ENCODE peak calls at places on chromosomes 6 and 20, in nine cellular contexts. S is AG20443; H is pulmonary artery endothelial cell; X is ureter; R is naive thymus-derived CD8-positive, alpha-beta T cell; U is COR-L47; T is stimulated activated CD4-positive, alpha-beta T cell treated with anti-CD3 and anti-CD28 coated beads, Interleukin-2, amount 100 ng/mL, for 48 hours; F is GM04504; W is upper lobe of right lung. P is an unnamed sample.

GRCh38 chr6:36847991-36848390 is 8.7 kb upstream of the CPNE5 start:
- DNase-seq in S (no peak), H (no peak), X (no peak), R (no peak), U (no peak), T (no peak), F (no peak), W (no peak), P (no peak)

GRCh38 chr6:11536795-11537194 is 754 bp upstream of the TMEM170B start:
- DNase-seq in S (no peak), H (no peak), X (no peak), R (no peak), U (peak; percentile 4), T (no peak), F (no peak), W (no peak), P (no peak)

GRCh38 chr6:143457563-143458359 is 7.2 kb downstream of the PEX3 start:
- DNase-seq in S (peak; percentile 10), H (no peak), X (no peak), R (no peak), U (no peak), T (no peak), F (no peak), W (no peak), P (no peak)

GRCh38 chr6:4687989-4688947 is 87.9 kb upstream of the CDYL start:
- DNase-seq in S (peak; percentile 88), H (peak; percentile 44), X (peak; percentile 49), R (no peak), U (no peak), T (no peak), F (peak; percentile 65), W (no peak), P (peak; percentile 45)

GRCh38 chr6:136549359-136550044 is 720 bp downstream of the MAP7 start:
- DNase-seq in S (peak; percentile 38), H (no peak), X (no peak), R (peak; percentile 19), U (no peak), T (no peak), F (no peak), W (peak; percentile 69), P (no peak)

GRCh38 chr20:15654208-15654649 is 919.0 kb downstream of the KIF16B start:
- DNase-seq in S (peak; percentile 43), H (no peak), X (no peak), R (no peak), U (peak; percentile 19), T (no peak), F (no peak), W (no peak), P (no peak)

GRCh38 chr6:114049367-114049966 is 78.5 kb upstream of the HDAC2 start:
- DNase-seq in S (peak; percentile 32), H (no peak), X (no peak), R (no peak), U (no peak), T (no peak), F (no peak), W (no peak), P (no peak)

GRCh38 chr6:4021862-4022715 is 56.8 kb downstream of the FAM217A start:
- DNase-seq in S (no peak), H (no peak), X (no peak), R (no peak), U (no peak), T (no peak), F (no peak), W (no peak), P (no peak)

GRCh38 chr20:18904624-18905023 is 91.0 kb downstream of the SCP2D1 start:
- DNase-seq in S (peak; percentile 24), H (no peak), X (no peak), R (no peak), U (peak; percentile 20), T (no peak), F (no peak), W (no peak), P (no peak)

GRCh38 chr20:3167738-3168078 is 5.6 kb downstream of the LZTS3 start:
- DNase-seq in S (no peak), H (no peak), X (no peak), R (no peak), U (no peak), T (no peak), F (no peak), W (no peak), P (no peak)

GRCh38 chr20:59013959-59014608 is 5.1 kb upstream of the TUBB1 start:
- DNase-seq in S (no peak), H (no peak), X (peak; percentile 43), R (no peak), U (no peak), T (no peak), F (no peak), W (no peak), P (no peak)

GRCh38 chr6:146014233-146014632 is 14.6 kb upstream of the GRM1 start:
- DNase-seq in S (no peak), H (no peak), X (no peak), R (no peak), U (no peak), T (no peak), F (no peak), W (no peak), P (no peak)

GRCh38 chr6:83976037-83976755 is 57.4 kb upstream of the MRAP2 start:
- DNase-seq in S (no peak), H (no peak), X (no peak), R (no peak), U (no peak), T (no peak), F (no peak), W (no peak), P (no peak)

GRCh38 chr6:130269969-130270635 is 47.4 kb upstream of the SAMD3 start:
- DNase-seq in S (no peak), H (no peak), X (no peak), R (no peak), U (no peak), T (no peak), F (no peak), W (no peak), P (no peak)

GRCh38 chr20:8005033-8005432 is 14.5 kb downstream of the TMX4 start:
- DNase-seq in S (no peak), H (no peak), X (no peak), R (no peak), U (no peak), T (no peak), F (no peak), W (no peak), P (no peak)

GRCh38 chr6:18207438-18207837 is 52.2 kb downstream of the KDM1B start:
- DNase-seq in S (no peak), H (no peak), X (no peak), R (no peak), U (no peak), T (no peak), F (no peak), W (no peak), P (no peak)

GRCh38 chr6:5941188-5941587 is 65.5 kb downstream of the NRN1 start:
- DNase-seq in S (peak; percentile 50), H (no peak), X (no peak), R (no peak), U (no peak), T (no peak), F (no peak), W (no peak), P (no peak)

GRCh38 chr6:65623569-65623968 is 83.5 kb downstream of the EYS start:
- DNase-seq in S (no peak), H (no peak), X (no peak), R (no peak), U (no peak), T (no peak), F (no peak), W (no peak), P (no peak)

GRCh38 chr6:26029857-26030653 is 57.2 kb upstream of the HFE start:
- DNase-seq in S (no peak), H (no peak), X (no peak), R (no peak), U (no peak), T (no peak), F (no peak), W (no peak), P (no peak)